ENCODE peak calls at places on chromosome 17, in five cellular contexts. F, G, U, D and Q are unnamed samples.
A peak's percentile ranks its signal among the peaks of the same experiment; 100 is the strongest.

GRCh38 chr17:80803451-80804428 is 187.9 kb upstream of the CHMP6 start:
- DNase-seq in G (no peak), F (no peak), D (no peak), U (no peak), Q (no peak)

GRCh38 chr17:70138309-70138865 is 30.9 kb upstream of the KCNJ2 start:
- DNase-seq in F (no peak), D (no peak), U (no peak), G (no peak), Q (no peak)

GRCh38 chr17:80455328-80455710 is 21.1 kb downstream of the NPTX1 start:
- DNase-seq in D (no peak), G (no peak), F (peak; percentile 85), U (no peak), Q (no peak)

GRCh38 chr17:29063992-29064391 is 21.1 kb downstream of the PIPOX start:
- DNase-seq in U (no peak), D (no peak), F (no peak), G (no peak), Q (no peak)

GRCh38 chr17:45366049-45366448 is 49.2 kb upstream of the MAP3K14 start:
- DNase-seq in G (no peak), U (no peak), F (no peak), D (no peak), Q (no peak)

GRCh38 chr17:79036181-79036580 is 12.2 kb downstream of the C1QTNF1 start:
- DNase-seq in G (no peak), D (no peak), U (no peak), F (no peak), Q (no peak)

GRCh38 chr17:77281024-77281903 is 140.5 kb downstream of the SEC14L1 start:
- DNase-seq in D (peak; percentile 47), F (peak; percentile 53), G (peak; percentile 75), U (peak; percentile 71), Q (peak; percentile 60)

GRCh38 chr17:79808763-79809529 is 12.1 kb upstream of the CBX8 start:
- DNase-seq in F (no peak), U (no peak), D (no peak), G (peak; percentile 61), Q (no peak)

GRCh38 chr17:41496803-41497484 is 7.2 kb upstream of the KRT36 start:
- DNase-seq in U (peak; percentile 21), G (peak; percentile 90), F (peak; percentile 81), D (peak; percentile 62), Q (peak; percentile 22)

GRCh38 chr17:694239-694638 is 20.4 kb downstream of the VPS53 start:
- DNase-seq in F (peak; percentile 92), U (no peak), G (no peak), D (no peak), Q (no peak)

GRCh38 chr17:58527306-58527705 is 12.9 kb upstream of the MTMR4 start:
- DNase-seq in F (no peak), G (no peak), U (no peak), D (no peak), Q (no peak)

GRCh38 chr17:17412331-17412730 is 64.5 kb upstream of the MED9 start:
- DNase-seq in D (no peak), U (no peak), F (peak; percentile 35), G (no peak), Q (no peak)

GRCh38 chr17:21549107-21549687 is 143.1 kb upstream of the KCNJ18 start:
- DNase-seq in G (no peak), F (peak; percentile 11), U (no peak), D (peak; percentile 25), Q (no peak)

GRCh38 chr17:49390548-49391324 is 23.9 kb downstream of the PHB1 start:
- DNase-seq in F (peak; percentile 9), U (no peak), G (peak; percentile 59), D (no peak), Q (no peak)

GRCh38 chr17:7882068-7882467 is 6.5 kb upstream of the CHD3 start:
- DNase-seq in D (no peak), U (no peak), G (no peak), F (no peak), Q (no peak)

GRCh38 chr17:39591958-39592954 is 15.5 kb downstream of the NEUROD2 start:
- DNase-seq in D (no peak), G (peak; percentile 72), F (peak; percentile 52), U (no peak), Q (no peak)

GRCh38 chr17:63919311-63919723 is 678 bp upstream of the GH1 start:
- DNase-seq in U (peak; percentile 43), D (peak; percentile 54), F (peak; percentile 65), G (peak; percentile 65), Q (peak; percentile 59)

GRCh38 chr17:1561420-1562177 is 993 bp downstream of the PITPNA start:
- DNase-seq in G (peak; percentile 36), F (peak; percentile 44), U (peak; percentile 40), D (peak; percentile 10), Q (no peak)

GRCh38 chr17:40607641-40608040 is 40.0 kb downstream of the SMARCE1 start:
- DNase-seq in U (no peak), F (no peak), D (no peak), G (no peak), Q (peak; percentile 45)